ENCODE peak calls at places on chromosomes 5 and 9, in nine cellular contexts. W, Z, Y, A, O, G, I, J and B are unnamed samples.
A peak's percentile ranks its signal among the peaks of the same experiment; 100 is the strongest.

GRCh38 chr5:31861601-31862000 is 222.7 kb downstream of the PDZD2 start:
- DNase-seq in I (no peak), A (no peak), Y (no peak), J (no peak), Z (no peak), O (no peak), G (no peak), W (no peak), B (no peak)

GRCh38 chr5:150517272-150518152 is 9.6 kb downstream of the NDST1 start:
- DNase-seq in O (no peak), J (peak; percentile 98), G (peak; percentile 97), Y (no peak), Z (peak; percentile 97), A (no peak), W (no peak), I (peak; percentile 93), B (no peak)

GRCh38 chr5:74282495-74282894 is 358.0 kb downstream of the ENC1 start:
- DNase-seq in J (no peak), A (no peak), O (no peak), Y (no peak), W (no peak), Z (no peak), G (no peak), I (no peak), B (no peak)

GRCh38 chr5:170632985-170633234 is 129.1 kb downstream of the KCNIP1 start:
- DNase-seq in I (no peak), J (no peak), Z (no peak), G (no peak), O (peak; percentile 93), A (peak; percentile 74), Y (peak; percentile 87), W (no peak), B (peak; percentile 53)

GRCh38 chr9:14030350-14030823 is 283.6 kb downstream of the NFIB start:
- DNase-seq in Z (peak; percentile 74), A (peak; percentile 37), Y (no peak), O (no peak), G (peak; percentile 75), W (no peak), I (no peak), J (peak; percentile 23), B (no peak)

GRCh38 chr5:170273968-170274710 is 23.4 kb downstream of the LCP2 start:
- DNase-seq in A (no peak), I (peak; percentile 27), G (peak; percentile 67), Y (no peak), W (peak; percentile 65), Z (no peak), O (no peak), J (no peak), B (no peak)

GRCh38 chr5:65760504-65761275 is 38.7 kb downstream of the NLN start:
- DNase-seq in G (peak; percentile 82), I (no peak), A (no peak), O (no peak), J (peak; percentile 41), Z (peak; percentile 37), W (peak; percentile 41), Y (peak; percentile 50), B (no peak)

GRCh38 chr5:1637639-1638481 is 114.1 kb upstream of the LPCAT1 start:
- DNase-seq in J (no peak), A (no peak), I (no peak), O (no peak), Y (no peak), W (no peak), G (no peak), Z (no peak), B (no peak)

GRCh38 chr5:160824590-160824989 is 27.4 kb downstream of the ATP10B start:
- DNase-seq in O (no peak), G (no peak), A (no peak), I (no peak), J (no peak), W (no peak), Y (no peak), Z (no peak), B (no peak)

GRCh38 chr5:140550147-140551079 is 3.0 kb downstream of the EIF4EBP3 start:
- DNase-seq in J (no peak), G (no peak), Y (no peak), W (peak; percentile 10), O (peak; percentile 66), Z (no peak), I (no peak), A (no peak), B (no peak)

GRCh38 chr9:69900406-69900805 is 79.8 kb downstream of the CFAP95 start:
- DNase-seq in Y (no peak), O (no peak), G (peak; percentile 57), I (no peak), A (no peak), Z (peak; percentile 55), W (no peak), J (peak; percentile 36), B (no peak)

GRCh38 chr9:9341203-9341602 is 1271.6 kb downstream of the PTPRD start:
- DNase-seq in J (no peak), I (no peak), A (no peak), O (no peak), Y (no peak), G (no peak), Z (no peak), W (no peak), B (no peak)

GRCh38 chr5:147691134-147691533 is 91.4 kb downstream of the JAKMIP2 start:
- DNase-seq in J (no peak), O (no peak), I (no peak), G (no peak), A (peak; percentile 49), Y (no peak), W (no peak), Z (no peak), B (no peak)

GRCh38 chr9:72980600-72981265 is 27.9 kb upstream of the ALDH1A1 start:
- DNase-seq in Y (no peak), A (no peak), I (no peak), Z (no peak), G (no peak), O (no peak), J (no peak), W (no peak), B (no peak)

GRCh38 chr9:3161912-3162311 is 318.0 kb upstream of the PUM3 start:
- DNase-seq in Z (no peak), Y (no peak), I (no peak), J (no peak), O (no peak), G (no peak), A (no peak), W (no peak), B (no peak)
- TF ChIP-seq CTCF in Z (no peak), Y (no peak), I (no peak), J (no peak), O (no peak), G (no peak), A (no peak), W (no peak), B (no peak)

GRCh38 chr5:114319821-114320220 is 42.0 kb upstream of the KCNN2 start:
- DNase-seq in W (no peak), Z (no peak), J (peak; percentile 52), O (no peak), A (no peak), I (no peak), Y (no peak), G (peak; percentile 29), B (no peak)

GRCh38 chr5:114314061-114314460 is 47.8 kb upstream of the KCNN2 start:
- DNase-seq in J (no peak), W (no peak), Y (no peak), O (no peak), I (no peak), A (no peak), Z (no peak), G (no peak), B (no peak)

GRCh38 chr5:114319236-114319635 is 42.6 kb upstream of the KCNN2 start:
- DNase-seq in J (no peak), A (no peak), I (no peak), G (no peak), Y (no peak), O (no peak), W (no peak), Z (no peak), B (no peak)

GRCh38 chr5:114317751-114318150 is 44.1 kb upstream of the KCNN2 start:
- DNase-seq in Z (no peak), Y (no peak), O (no peak), I (no peak), W (no peak), G (no peak), J (no peak), A (no peak), B (no peak)

DNA sequence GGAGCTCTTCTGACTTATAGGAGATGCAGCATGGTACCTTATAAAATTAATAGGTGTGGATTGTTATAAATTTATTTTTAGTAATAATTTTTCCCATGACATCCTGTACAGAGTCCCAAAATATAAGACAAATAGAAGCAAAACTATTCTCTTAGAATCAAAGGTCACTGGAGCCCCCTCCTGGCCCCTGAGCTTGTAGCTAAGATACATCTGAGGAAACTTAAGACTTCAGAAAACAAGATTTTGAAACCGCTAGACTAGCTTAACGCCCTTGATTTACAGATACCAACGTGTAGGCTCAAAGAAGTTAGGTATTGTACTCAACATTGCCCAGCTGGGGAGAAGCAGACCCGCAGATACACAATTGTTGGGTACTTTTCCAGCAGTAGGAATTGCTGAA is 45.7 kb upstream of the KCNN2 start:
- DNase-seq in J (no peak), I (no peak), Z (no peak), W (no peak), G (no peak), O (no peak), A (no peak), Y (no peak), B (no peak)
- TF ChIP-seq CTCF in J (peak; percentile 13), I (no peak), Z (no peak), W (no peak), G (no peak), O (peak; percentile 21), A (no peak), Y (no peak), B (no peak)

DNA sequence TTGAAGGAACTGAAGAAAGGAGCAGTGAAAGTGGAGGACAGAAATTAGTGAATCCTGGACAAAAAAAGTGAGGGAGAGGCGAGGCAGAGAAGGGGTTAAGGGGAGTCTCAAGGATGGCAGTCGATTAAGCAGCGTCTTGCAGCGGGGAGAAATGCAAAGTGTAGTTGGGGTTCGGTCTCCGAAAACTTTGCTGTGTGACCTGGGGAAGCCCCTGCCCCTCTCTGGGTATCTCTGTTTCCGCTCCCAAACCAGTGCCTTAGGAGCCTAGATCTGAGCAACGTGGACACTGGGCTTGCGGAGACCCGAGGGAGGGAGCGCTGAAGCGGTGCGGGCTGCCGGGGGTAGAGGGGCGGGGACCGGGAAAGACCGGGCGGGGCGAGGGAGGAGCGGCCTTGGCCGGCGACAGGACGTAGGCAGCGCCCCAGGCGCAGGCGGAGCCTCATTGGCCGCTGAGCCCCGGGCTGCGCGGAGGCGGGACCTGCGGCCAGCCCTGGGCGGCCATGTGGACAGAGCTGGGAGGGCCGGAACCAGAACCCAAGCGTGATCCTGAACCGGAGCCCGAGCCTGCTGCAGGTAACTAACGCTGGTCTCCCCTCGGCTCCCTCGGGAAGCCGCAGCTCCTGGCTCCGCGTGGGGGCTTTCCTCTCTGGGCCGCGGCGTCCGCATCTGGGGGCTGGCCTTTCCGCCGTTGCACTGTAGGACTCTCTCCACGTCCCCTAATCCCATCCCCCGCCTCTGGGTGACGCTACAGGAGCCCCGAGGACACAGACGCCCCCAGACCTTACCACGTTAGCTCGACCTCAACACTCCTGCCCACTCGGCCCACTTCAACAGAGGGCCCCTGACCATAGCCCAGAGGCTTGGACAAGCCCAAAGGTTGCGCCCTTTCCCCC is at the start of gene ALDH1B1:
- DNase-seq in W (peak; percentile 66), I (peak; percentile 97), J (peak; percentile 75), Y (peak; percentile 95), A (peak; percentile 82), O (peak; percentile 92), Z (peak; percentile 69), G (peak; percentile 77), B (peak; percentile 94)
- TF ChIP-seq CTCF in W (no peak), I (peak; percentile 32), J (peak; percentile 46), Y (no peak), A (no peak), O (peak; percentile 15), Z (peak; percentile 36), G (peak; percentile 17), B (no peak)

GRCh38 chr5:100311811-100312210 is 223.4 kb upstream of the FAM174A start:
- DNase-seq in G (no peak), J (no peak), Y (no peak), O (no peak), Z (no peak), I (no peak), W (no peak), A (no peak), B (no peak)
- TF ChIP-seq CTCF in G (no peak), J (no peak), Y (no peak), O (no peak), Z (no peak), I (no peak), W (no peak), A (no peak), B (peak; percentile 43)